ENCODE peak calls at places on chromosome 9, in ten cellular contexts. F is coronary artery; E is activated T-cell treated with anti-CD3 and anti-CD28 coated beads for 48 hours; J is heart left ventricle; G is amniotic epithelial cell; C is right lobe of liver; P is CD4-positive, alpha-beta memory T cell; S is activated CD8-positive, alpha-beta memory T cell treated with anti-CD3 and anti-CD28 coated beads, Interleukin-2, amount 50 U/mL, for 48 hours; L is stimulated activated CD4-positive, alpha-beta T cell treated with anti-CD3 and anti-CD28 coated beads, Interleukin-1b, Interleukin-23, amount 100 ng/mL, for 1 hour; M is T-helper 9 cell. N is an unnamed sample.

GRCh38 chr9:16640649-16641048 is 229.8 kb downstream of the BNC2 start:
- DNase-seq in F (no peak), E (no peak), J (no peak), G (no peak), C (no peak), P (no peak), S (no peak), L (no peak), M (no peak), N (no peak)

GRCh38 chr9:133098871-133099270 is 22.2 kb downstream of the RALGDS start:
- DNase-seq in F (no peak), E (no peak), J (no peak), G (no peak), C (no peak), P (no peak), S (no peak), L (no peak), M (no peak), N (no peak)

GRCh38 chr9:34571180-34571800 is 18.2 kb downstream of the CNTFR start:
- DNase-seq in F (no peak), E (no peak), J (no peak), G (no peak), C (no peak), P (no peak), S (no peak), L (no peak), M (no peak), N (no peak)

GRCh38 chr9:16450578-16450977 is 419.9 kb downstream of the BNC2 start:
- DNase-seq in F (no peak), E (no peak), J (no peak), G (no peak), C (no peak), P (no peak), S (no peak), L (no peak), M (no peak), N (no peak)

GRCh38 chr9:120920495-120921178 is 6.0 kb downstream of the TRAF1 start:
- DNase-seq in F (no peak), E (no peak), J (no peak), G (no peak), C (no peak), P (no peak), S (peak), L (no peak), M (no peak), N (no peak)

GRCh38 chr9:110427497-110428104 is 89.9 kb upstream of the TXNDC8 start:
- DNase-seq in F (no peak), E (peak), J (no peak), G (peak), C (peak), P (no peak), S (peak), L (no peak), M (no peak), N (peak)

GRCh38 chr9:86947146-86948081 is at the start of gene GAS1:
- DNase-seq in F (peak), E (peak), J (peak), G (peak), C (peak), P (peak), S (peak), L (peak), M (peak), N (peak)

GRCh38 chr9:115208503-115208902 is 90.5 kb upstream of the TNC start:
- DNase-seq in F (no peak), E (no peak), J (no peak), G (peak), C (no peak), P (no peak), S (no peak), L (no peak), M (no peak), N (no peak)

GRCh38 chr9:70480405-70480980 is 66.0 kb upstream of the KLF9 start:
- DNase-seq in F (peak), E (no peak), J (peak), G (peak), C (peak), P (no peak), S (no peak), L (no peak), M (no peak), N (peak)

GRCh38 chr9:136995772-136996308 is 528 bp downstream of the CLIC3 start:
- DNase-seq in F (no peak), E (no peak), J (no peak), G (no peak), C (no peak), P (no peak), S (no peak), L (no peak), M (no peak), N (no peak)

GRCh38 chr9:22416692-22417060 is 29.9 kb upstream of the DMRTA1 start:
- DNase-seq in F (no peak), E (no peak), J (no peak), G (peak), C (no peak), P (no peak), S (no peak), L (no peak), M (no peak), N (no peak)

GRCh38 chr9:124273428-124274153 is 15.8 kb downstream of the NEK6 start:
- DNase-seq in F (no peak), E (no peak), J (no peak), G (no peak), C (no peak), P (no peak), S (no peak), L (no peak), M (no peak), N (no peak)

GRCh38 chr9:79812099-79812498 is 240.3 kb downstream of the TLE4 start:
- DNase-seq in F (no peak), E (no peak), J (no peak), G (no peak), C (no peak), P (no peak), S (no peak), L (no peak), M (no peak), N (no peak)

GRCh38 chr9:75505654-75506053 is 384.8 kb upstream of the PCSK5 start:
- DNase-seq in F (no peak), E (no peak), J (no peak), G (no peak), C (no peak), P (no peak), S (no peak), L (no peak), M (no peak), N (no peak)

GRCh38 chr9:3200331-3200774 is 325.4 kb downstream of the RFX3 start:
- DNase-seq in F (no peak), E (no peak), J (no peak), G (peak), C (no peak), P (no peak), S (no peak), L (no peak), M (no peak), N (no peak)

GRCh38 chr9:115668506-115668905 is 485.1 kb upstream of the PAPPA start:
- DNase-seq in F (no peak), E (no peak), J (no peak), G (peak), C (no peak), P (no peak), S (no peak), L (no peak), M (no peak), N (no peak)

GRCh38 chr9:128908372-128908771 is 12.4 kb upstream of the PHYHD1 start:
- DNase-seq in F (no peak), E (no peak), J (no peak), G (no peak), C (no peak), P (no peak), S (no peak), L (no peak), M (no peak), N (no peak)

GRCh38 chr9:130701059-130702022 is 7.8 kb downstream of the EXOSC2 start:
- DNase-seq in F (no peak), E (peak), J (peak), G (peak), C (peak), P (peak), S (peak), L (peak), M (peak), N (peak)

GRCh38 chr9:5593904-5594303 is 35.0 kb upstream of the RIC1 start:
- DNase-seq in F (no peak), E (no peak), J (no peak), G (no peak), C (no peak), P (no peak), S (no peak), L (no peak), M (no peak), N (no peak)

GRCh38 chr9:95188459-95188858 is 129.1 kb downstream of the FANCC start:
- DNase-seq in F (no peak), E (no peak), J (no peak), G (peak), C (no peak), P (no peak), S (no peak), L (no peak), M (no peak), N (no peak)

GRCh38 chr9:92180669-92181181 is 65.5 kb upstream of the SPTLC1 start:
- DNase-seq in F (peak), E (no peak), J (no peak), G (peak), C (no peak), P (no peak), S (no peak), L (no peak), M (no peak), N (no peak)

GRCh38 chr9:92165472-92165871 is 50.3 kb upstream of the SPTLC1 start:
- DNase-seq in F (no peak), E (no peak), J (no peak), G (no peak), C (no peak), P (no peak), S (no peak), L (no peak), M (no peak), N (no peak)

GRCh38 chr9:8070779-8071444 is 271.3 kb upstream of the DMAC1 start:
- DNase-seq in F (no peak), E (no peak), J (no peak), G (no peak), C (no peak), P (no peak), S (no peak), L (no peak), M (no peak), N (no peak)

GRCh38 chr9:16885896-16886295 is 15.4 kb upstream of the BNC2 start:
- DNase-seq in F (no peak), E (no peak), J (no peak), G (no peak), C (no peak), P (no peak), S (no peak), L (no peak), M (no peak), N (no peak)

GRCh38 chr9:108416321-108416720 is 439.5 kb downstream of the ACTL7B start:
- DNase-seq in F (no peak), E (no peak), J (no peak), G (no peak), C (no peak), P (no peak), S (no peak), L (no peak), M (no peak), N (no peak)

GRCh38 chr9:6645153-6646027 is at the start of gene GLDC:
- DNase-seq in F (no peak), E (peak), J (peak), G (no peak), C (peak), P (peak), S (peak), L (peak), M (peak), N (peak)

GRCh38 chr9:110891760-110892159 is 146.5 kb downstream of the LPAR1 start:
- DNase-seq in F (no peak), E (no peak), J (no peak), G (no peak), C (no peak), P (no peak), S (no peak), L (no peak), M (no peak), N (no peak)

GRCh38 chr9:131485728-131486381 is 16.9 kb upstream of the POMT1 start:
- DNase-seq in F (no peak), E (no peak), J (no peak), G (no peak), C (no peak), P (no peak), S (no peak), L (no peak), M (no peak), N (no peak)

GRCh38 chr9:104972242-104972866 is 44.4 kb upstream of the ABCA1 start:
- DNase-seq in F (no peak), E (no peak), J (no peak), G (no peak), C (no peak), P (no peak), S (no peak), L (no peak), M (no peak), N (no peak)